ENCODE peak calls at places on chromosome 17, in seven cellular contexts. R, Y, H, B, X, G and J are unnamed samples.

GRCh38 chr17:1455291-1455747 is 713 bp downstream of the CRK start:
- DNase-seq in H (peak), Y (peak), R (peak), X (peak), G (peak), B (peak), J (peak)

GRCh38 chr17:34556384-34556783 is 23.0 kb upstream of the TMEM132E start:
- DNase-seq in X (no peak), G (no peak), R (peak), H (no peak), B (no peak), Y (no peak), J (no peak)

GRCh38 chr17:59431606-59432005 is 100.2 kb downstream of the YPEL2 start:
- DNase-seq in G (no peak), X (no peak), Y (no peak), R (no peak), H (no peak), B (no peak), J (no peak)

GRCh38 chr17:43015579-43015978 is 6.6 kb downstream of the VAT1 start:
- DNase-seq in G (no peak), B (no peak), H (no peak), Y (no peak), X (no peak), R (no peak), J (no peak)

GRCh38 chr17:53571342-53571741 is 251.4 kb upstream of the KIF2B start:
- DNase-seq in H (no peak), R (no peak), Y (no peak), X (no peak), B (no peak), G (no peak), J (no peak)

GRCh38 chr17:48155889-48156670 is 48.5 kb downstream of the SNX11 start:
- DNase-seq in B (no peak), R (no peak), H (no peak), G (no peak), Y (no peak), X (no peak), J (no peak)

GRCh38 chr17:67289174-67289876 is 44.3 kb upstream of the HELZ start:
- DNase-seq in B (no peak), G (no peak), R (no peak), H (no peak), X (no peak), Y (no peak), J (no peak)

GRCh38 chr17:54899201-54899600 is 1.5 kb upstream of the TOM1L1 start:
- DNase-seq in X (no peak), R (no peak), Y (no peak), B (no peak), G (no peak), H (no peak), J (no peak)

GRCh38 chr17:726331-726919 is 6.0 kb upstream of the TLCD3A start:
- DNase-seq in X (no peak), Y (no peak), B (no peak), H (no peak), G (no peak), R (no peak), J (no peak)

GRCh38 chr17:4420692-4421131 is 13.0 kb upstream of the SPNS3 start:
- DNase-seq in B (peak), Y (peak), R (peak), X (peak), G (peak), H (peak), J (peak)

GRCh38 chr17:17137731-17138585 is 68.2 kb downstream of the PLD6 start:
- DNase-seq in G (no peak), H (no peak), B (peak), X (no peak), R (no peak), Y (no peak), J (no peak)

GRCh38 chr17:45749831-45750335 is 34.2 kb upstream of the CRHR1 start:
- DNase-seq in H (no peak), B (no peak), G (no peak), R (no peak), Y (no peak), X (no peak), J (no peak)

GRCh38 chr17:74547736-74548135 is 1.8 kb upstream of the CD300C start:
- DNase-seq in Y (peak), H (peak), R (peak), B (no peak), G (no peak), X (no peak), J (no peak)